ENCODE peak calls at places on chromosome 1, in five cellular contexts. V, J, K, Q and F are unnamed samples.

GRCh38 chr1:21268281-21269239 is 21.7 kb downstream of the ECE1 start:
- DNase-seq in V (no peak), J (no peak), K (no peak), Q (no peak), F (no peak)

GRCh38 chr1:117060441-117061317 is 553 bp downstream of the TTF2 start:
- DNase-seq in V (peak; percentile 23), J (no peak), K (no peak), Q (peak; percentile 61), F (peak; percentile 21)

GRCh38 chr1:85289207-85289847 is 12.9 kb upstream of the BCL10 start:
- DNase-seq in V (peak; percentile 93), J (no peak), K (no peak), Q (no peak), F (no peak)

GRCh38 chr1:109579496-109579895 is 31.1 kb downstream of the GNAI3 start:
- DNase-seq in V (no peak), J (no peak), K (no peak), Q (no peak), F (no peak)

GRCh38 chr1:150562384-150563339 is 13.5 kb downstream of the ADAMTSL4 start:
- DNase-seq in V (no peak), J (peak; percentile 69), K (peak; percentile 46), Q (peak; percentile 67), F (no peak)

GRCh38 chr1:228814091-228814610 is 78.9 kb downstream of the RHOU start:
- DNase-seq in V (no peak), J (no peak), K (no peak), Q (no peak), F (no peak)

GRCh38 chr1:185813401-185813979 is 79.3 kb downstream of the HMCN1 start:
- DNase-seq in V (peak; percentile 57), J (no peak), K (no peak), Q (peak; percentile 41), F (no peak)

GRCh38 chr1:169121146-169121923 is 14.8 kb downstream of the ATP1B1 start:
- DNase-seq in V (peak; percentile 35), J (no peak), K (no peak), Q (no peak), F (no peak)

GRCh38 chr1:180680558-180681144 is 48.8 kb downstream of the XPR1 start:
- DNase-seq in V (no peak), J (no peak), K (no peak), Q (no peak), F (no peak)

GRCh38 chr1:214957330-214958137 is 125.0 kb upstream of the KCNK2 start:
- DNase-seq in V (peak; percentile 23), J (no peak), K (no peak), Q (no peak), F (peak; percentile 17)

GRCh38 chr1:186476306-186477040 is 15.6 kb upstream of the PDC start:
- DNase-seq in V (no peak), J (no peak), K (no peak), Q (no peak), F (no peak)

GRCh38 chr1:210754931-210755670 is 378.8 kb downstream of the KCNH1 start:
- DNase-seq in V (no peak), J (no peak), K (no peak), Q (no peak), F (no peak)

GRCh38 chr1:81313289-81313688 is 487.4 kb upstream of the ADGRL2 start:
- DNase-seq in V (no peak), J (no peak), K (no peak), Q (no peak), F (no peak)

GRCh38 chr1:228510101-228510850 is 23.1 kb downstream of the RNF187 start:
- DNase-seq in V (no peak), J (no peak), K (no peak), Q (no peak), F (no peak)

GRCh38 chr1:10737268-10737624 is 59.2 kb downstream of the CASZ1 start:
- DNase-seq in V (no peak), J (no peak), K (no peak), Q (no peak), F (peak; percentile 33)

GRCh38 chr1:155052412-155053400 is 1.6 kb downstream of the ADAM15 start:
- DNase-seq in V (no peak), J (peak; percentile 26), K (no peak), Q (peak; percentile 59), F (no peak)

GRCh38 chr1:112504666-112505399 is 3.9 kb upstream of the WNT2B start:
- DNase-seq in V (no peak), J (no peak), K (no peak), Q (no peak), F (no peak)

GRCh38 chr1:212727386-212728181 is 27.9 kb upstream of the BATF3 start:
- DNase-seq in V (peak; percentile 85), J (no peak), K (peak; percentile 15), Q (no peak), F (no peak)